ENCODE peak calls at places on chromosomes 4 and X, in five cellular contexts. One of them, this sample, is unnamed.

GRCh38 chr4:4693258-4693657 is 151.4 kb upstream of the STX18 start:
- DNase-seq in T-helper 2 cell: no peak
- DNase-seq in activated CD4-positive, alpha-beta T cell treated with anti-CD3 and anti-CD28 coated beads, Interleukin-2, amount 10 ng/mL, durations not matched to agents 7 days and 5 days: no peak
- DNase-seq in LoVo: no peak
- DNase-seq in breast epithelium: no peak
- DNase-seq in this sample: no peak

GRCh38 chr4:23827971-23828680 is 61.7 kb downstream of the PPARGC1A start:
- DNase-seq in T-helper 2 cell: no peak
- DNase-seq in activated CD4-positive, alpha-beta T cell treated with anti-CD3 and anti-CD28 coated beads, Interleukin-2, amount 10 ng/mL, durations not matched to agents 7 days and 5 days: no peak
- DNase-seq in LoVo: no peak
- DNase-seq in breast epithelium: no peak
- DNase-seq in this sample: no peak

GRCh38 chr4:88286897-88287296 is 2.5 kb upstream of the PPM1K start:
- DNase-seq in T-helper 2 cell: no peak
- DNase-seq in activated CD4-positive, alpha-beta T cell treated with anti-CD3 and anti-CD28 coated beads, Interleukin-2, amount 10 ng/mL, durations not matched to agents 7 days and 5 days: no peak
- DNase-seq in LoVo: no peak
- DNase-seq in breast epithelium: no peak
- DNase-seq in this sample: no peak

GRCh38 chr4:119284876-119285611 is 36.9 kb downstream of the FABP2 start:
- DNase-seq in T-helper 2 cell: no peak
- DNase-seq in activated CD4-positive, alpha-beta T cell treated with anti-CD3 and anti-CD28 coated beads, Interleukin-2, amount 10 ng/mL, durations not matched to agents 7 days and 5 days: no peak
- DNase-seq in LoVo: peak; percentile 32
- DNase-seq in breast epithelium: no peak
- DNase-seq in this sample: no peak

GRCh38 chr4:683982-684571 is 4.9 kb downstream of the SLC49A3 start:
- DNase-seq in T-helper 2 cell: peak; percentile 18
- DNase-seq in activated CD4-positive, alpha-beta T cell treated with anti-CD3 and anti-CD28 coated beads, Interleukin-2, amount 10 ng/mL, durations not matched to agents 7 days and 5 days: peak; percentile 39
- DNase-seq in LoVo: peak; percentile 36
- DNase-seq in breast epithelium: no peak
- DNase-seq in this sample: no peak

GRCh38 chrX:37425370-37425769 is 76.2 kb downstream of the PRRG1 start:
- DNase-seq in T-helper 2 cell: no peak
- DNase-seq in activated CD4-positive, alpha-beta T cell treated with anti-CD3 and anti-CD28 coated beads, Interleukin-2, amount 10 ng/mL, durations not matched to agents 7 days and 5 days: no peak
- DNase-seq in LoVo: no peak
- DNase-seq in breast epithelium: no peak
- DNase-seq in this sample: no peak

GRCh38 chr4:82744284-82744963 is 54.2 kb downstream of the SCD5 start:
- DNase-seq in T-helper 2 cell: no peak
- DNase-seq in activated CD4-positive, alpha-beta T cell treated with anti-CD3 and anti-CD28 coated beads, Interleukin-2, amount 10 ng/mL, durations not matched to agents 7 days and 5 days: no peak
- DNase-seq in LoVo: peak; percentile 37
- DNase-seq in breast epithelium: peak; percentile 26
- DNase-seq in this sample: no peak

GRCh38 chrX:150958177-150958576 is 25.0 kb upstream of the HMGB3 start:
- DNase-seq in T-helper 2 cell: no peak
- DNase-seq in activated CD4-positive, alpha-beta T cell treated with anti-CD3 and anti-CD28 coated beads, Interleukin-2, amount 10 ng/mL, durations not matched to agents 7 days and 5 days: no peak
- DNase-seq in LoVo: no peak
- DNase-seq in breast epithelium: no peak
- DNase-seq in this sample: no peak

GRCh38 chr4:58761563-58761962 is 1651.4 kb upstream of the IGFBP7 start:
- DNase-seq in T-helper 2 cell: no peak
- DNase-seq in activated CD4-positive, alpha-beta T cell treated with anti-CD3 and anti-CD28 coated beads, Interleukin-2, amount 10 ng/mL, durations not matched to agents 7 days and 5 days: no peak
- DNase-seq in LoVo: no peak
- DNase-seq in breast epithelium: no peak
- DNase-seq in this sample: no peak

GRCh38 chr4:86441175-86441960 is 81.5 kb upstream of the MAPK10 start:
- DNase-seq in T-helper 2 cell: no peak
- DNase-seq in activated CD4-positive, alpha-beta T cell treated with anti-CD3 and anti-CD28 coated beads, Interleukin-2, amount 10 ng/mL, durations not matched to agents 7 days and 5 days: no peak
- DNase-seq in LoVo: no peak
- DNase-seq in breast epithelium: no peak
- DNase-seq in this sample: no peak

This sample was measured in activated CD4-positive, CD25-positive, alpha-beta regulatory T cell.